ENCODE peak calls at places on chromosomes 3 and 15, in nine cellular contexts. A is activated T-helper 1 cell treated with anti-CD3 and anti-CD28 coated beads, Interleukin-12 subunit alpha, Interleukin-12 subunit beta, Interleukin-2, Interleukin-4 antibody, amounts not matched to agents 30 ng/mL and 10 ng/mL and 1 ng/mL, durations not matched to agents 14 hours and 24 hours and 36 hours; K is A549; P is H7; E is activated CD4-positive, alpha-beta T cell treated with anti-CD3 and anti-CD28 coated beads, Interleukin-2, amount 50 U/mL, for 24 hours; H is stimulated activated CD8-positive, alpha-beta memory T cell treated with anti-CD3 and anti-CD28 coated beads, Interleukin-4, amount 100 ng/mL, for 48 hours; Z is endothelial cell; T is prostate gland; J is caudate nucleus. M is an unnamed sample.

GRCh38 chr3:13135251-13135810 is 62.1 kb upstream of the IQSEC1 start:
- DNase-seq in A (no peak), K (no peak), P (no peak), E (no peak), H (no peak), Z (no peak), T (no peak), J (no peak), M (no peak)

GRCh38 chr3:159322322-159322939 is 520.6 kb downstream of the MFSD1 start:
- DNase-seq in A (no peak), K (peak), P (peak), E (no peak), H (peak), Z (peak), T (no peak), J (no peak), M (peak)

GRCh38 chr15:88312941-88313579 is 56.5 kb upstream of the NTRK3 start:
- DNase-seq in A (no peak), K (no peak), P (no peak), E (no peak), H (no peak), Z (no peak), T (no peak), J (no peak), M (peak)

GRCh38 chr3:107251819-107252218 is 125.4 kb upstream of the CCDC54 start:
- DNase-seq in A (no peak), K (no peak), P (no peak), E (no peak), H (no peak), Z (no peak), T (no peak), J (no peak), M (no peak)

GRCh38 chr15:22903961-22904534 is 65.6 kb downstream of the NIPA2 start:
- DNase-seq in A (no peak), K (no peak), P (peak), E (no peak), H (no peak), Z (no peak), T (no peak), J (no peak), M (no peak)

GRCh38 chr3:48418140-48418539 is 11.7 kb downstream of the PLXNB1 start:
- DNase-seq in A (no peak), K (no peak), P (no peak), E (no peak), H (no peak), Z (no peak), T (no peak), J (no peak), M (no peak)

GRCh38 chr3:86416334-86416733 is 574.6 kb downstream of the VGLL3 start:
- DNase-seq in A (no peak), K (no peak), P (no peak), E (no peak), H (no peak), Z (no peak), T (no peak), J (no peak), M (no peak)

GRCh38 chr15:48602358-48603122 is 43.0 kb downstream of the FBN1 start:
- DNase-seq in A (no peak), K (no peak), P (no peak), E (no peak), H (no peak), Z (no peak), T (no peak), J (no peak), M (peak)

GRCh38 chr3:32569540-32570425 is 875 bp downstream of the DYNC1LI1 start:
- DNase-seq in A (peak), K (peak), P (peak), E (peak), H (peak), Z (peak), T (no peak), J (peak), M (peak)

GRCh38 chr3:170740726-170741591 is 129.0 kb downstream of the RPL22L1 start:
- DNase-seq in A (no peak), K (peak), P (no peak), E (no peak), H (no peak), Z (no peak), T (peak), J (peak), M (peak)

GRCh38 chr3:117761992-117762944 is 1052.7 kb downstream of the TUSC7 start:
- DNase-seq in A (no peak), K (no peak), P (no peak), E (no peak), H (no peak), Z (no peak), T (peak), J (peak), M (peak)

GRCh38 chr15:51203797-51204196 is 109.1 kb upstream of the TNFAIP8L3 start:
- DNase-seq in A (no peak), K (no peak), P (no peak), E (no peak), H (no peak), Z (no peak), T (no peak), J (no peak), M (peak)

GRCh38 chr3:127417709-127418559 is 130.1 kb upstream of the PRR20G start:
- DNase-seq in A (no peak), K (no peak), P (no peak), E (no peak), H (no peak), Z (no peak), T (no peak), J (no peak), M (peak)

GRCh38 chr15:39332846-39333245 is 248.0 kb upstream of the THBS1 start:
- DNase-seq in A (no peak), K (no peak), P (no peak), E (no peak), H (no peak), Z (no peak), T (no peak), J (no peak), M (no peak)

GRCh38 chr3:186012137-186012536 is 74.3 kb upstream of the TRA2B start:
- DNase-seq in A (no peak), K (no peak), P (no peak), E (no peak), H (no peak), Z (no peak), T (no peak), J (no peak), M (no peak)

GRCh38 chr15:94305133-94305532 is 73.8 kb downstream of the MCTP2 start:
- DNase-seq in A (peak), K (no peak), P (no peak), E (peak), H (peak), Z (no peak), T (no peak), J (no peak), M (no peak)

M was measured in GM23248.